ENCODE peak calls at places on chromosomes 4 and X, in four cellular contexts. J is K562, U is neural progenitor cell, Y is fibroblast of lung. F is an unnamed sample. For H4K20me1, the result is how much of the 10 kb centered on the place peaks cover.

GRCh38 chr4:40685300-40685699 is 55.6 kb upstream of the RBM47 start:
- DNase-seq in U (no peak), Y (peak), J (no peak), F (peak)

GRCh38 chr4:80197132-80197573 is at the start of gene PRDM8:
- DNase-seq in J (no peak), U (peak), Y (no peak), F (peak)

GRCh38 chr4:4693258-4693657 is 151.4 kb upstream of the STX18 start:
- DNase-seq in Y (no peak), J (no peak), U (no peak), F (peak)

GRCh38 chr4:8208565-8208964 is 9.5 kb downstream of the SH3TC1 start:
- DNase-seq in J (no peak), Y (no peak), U (no peak), F (no peak)

GRCh38 chr4:164683040-164683439 is 70.9 kb upstream of the SMIM31 start:
- DNase-seq in J (no peak), Y (no peak), U (no peak), F (no peak)

GRCh38 chr4:40763228-40763716 is 13.5 kb downstream of the NSUN7 start:
- DNase-seq in U (no peak), Y (peak), J (no peak), F (peak)

GRCh38 chrX:16101581-16101980 is 21.8 kb upstream of the GRPR start:
- DNase-seq in U (no peak), Y (no peak), J (no peak), F (no peak)

GRCh38 chrX:100659431-100660137 is 15.6 kb downstream of the SRPX2 start:
- DNase-seq in U (no peak), J (no peak), Y (peak), F (no peak)

GRCh38 chrX:40671126-40671525 is 23.8 kb upstream of the CXorf38 start:
- DNase-seq in J (no peak), Y (no peak), U (no peak), F (no peak)

GRCh38 chr4:71290074-71290473 is 48.7 kb upstream of the SLC4A4 start:
- DNase-seq in U (no peak), J (no peak), Y (peak), F (peak)

DNA sequence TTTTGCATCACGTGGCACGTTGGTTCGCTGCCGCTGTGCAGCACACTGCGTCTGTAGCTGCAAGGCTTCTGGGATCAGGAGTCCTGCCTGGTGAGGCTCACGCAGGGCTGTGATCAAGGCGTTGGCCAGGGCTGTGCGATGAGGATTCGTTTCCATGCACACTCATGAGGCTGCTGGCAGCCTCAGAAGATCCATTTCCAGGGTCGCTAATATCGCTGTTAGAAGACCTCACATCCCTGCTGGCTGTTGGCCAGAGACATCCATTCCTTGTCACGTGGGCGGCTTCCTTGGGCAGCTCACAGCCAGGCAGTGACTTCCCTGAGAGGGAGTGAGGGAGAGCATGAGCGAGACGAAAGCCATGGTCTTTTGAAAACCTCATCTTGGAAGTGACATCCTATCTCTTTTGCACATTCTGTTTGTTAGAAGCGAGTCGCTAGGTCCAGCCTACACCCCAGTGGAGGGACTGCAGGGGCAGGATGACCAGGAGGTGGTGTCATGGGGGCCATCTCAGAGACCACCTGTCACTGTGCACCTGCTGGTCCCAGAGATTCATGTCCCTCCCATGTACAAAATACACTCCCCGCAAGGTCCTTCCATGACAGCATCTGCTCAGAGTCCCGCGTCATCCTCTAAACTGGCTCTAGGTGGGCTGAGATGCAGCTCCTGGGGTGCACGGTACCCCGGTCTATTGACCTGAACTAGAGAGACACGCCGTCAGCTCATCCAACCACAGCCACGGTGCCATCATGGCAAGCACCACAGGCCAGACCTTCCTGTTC is 12.2 kb downstream of the RGS12 start:
- DNase-seq in Y (peak), U (no peak), J (no peak), F (peak)
- H4K20me1 ChIP-seq in Y (under half), U (half or more), J (half or more), F (under half)

GRCh38 chr4:15004701-15005301 is 2.5 kb downstream of the CPEB2 start:
- DNase-seq in U (peak), Y (peak), J (peak), F (peak)
- H3K9ac ChIP-seq in U (no peak), Y (peak), J (peak), F (peak)

GRCh38 chr4:1295405-1296055 is 5.8 kb downstream of the MAEA start:
- DNase-seq in Y (no peak), U (no peak), J (no peak), F (no peak)
- H4K20me1 ChIP-seq in Y (under half), U (half or more), J (under half), F (under half)

GRCh38 chrX:30589146-30589888 is 11.8 kb upstream of the TASL start:
- DNase-seq in Y (no peak), U (no peak), J (no peak), F (no peak)

GRCh38 chrX:30593435-30594200 is 16.1 kb upstream of the TASL start:
- DNase-seq in U (no peak), Y (no peak), J (no peak), F (no peak)

GRCh38 chrX:30590368-30590767 is 12.8 kb upstream of the TASL start:
- DNase-seq in Y (no peak), U (no peak), J (no peak), F (no peak)

GRCh38 chrX:30597258-30598012 is 19.9 kb upstream of the TASL start:
- DNase-seq in Y (no peak), J (no peak), U (no peak), F (no peak)

DNA sequence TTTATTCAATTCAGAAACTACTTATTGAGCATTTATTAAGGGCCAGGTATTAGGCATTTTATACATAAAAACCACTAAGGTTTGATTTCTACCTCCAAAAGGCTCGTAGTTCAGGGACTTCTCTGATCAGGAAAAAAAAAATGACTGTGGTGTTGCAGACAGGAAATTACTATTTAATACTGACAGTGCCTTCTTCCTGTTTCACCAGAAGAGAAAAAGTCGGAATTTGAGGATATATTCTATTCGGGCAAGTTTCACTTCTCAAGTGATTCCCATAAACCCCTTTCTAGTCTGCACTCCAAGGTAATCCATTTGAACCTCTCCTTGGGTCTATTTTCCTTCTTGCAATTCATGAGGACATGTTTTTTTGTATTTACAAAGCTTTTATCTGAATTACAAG is 15.3 kb upstream of the TASL start:
- DNase-seq in Y (no peak), J (no peak), U (no peak), F (no peak)
- H3K9ac ChIP-seq in Y (no peak), J (no peak), U (no peak), F (no peak)

DNA sequence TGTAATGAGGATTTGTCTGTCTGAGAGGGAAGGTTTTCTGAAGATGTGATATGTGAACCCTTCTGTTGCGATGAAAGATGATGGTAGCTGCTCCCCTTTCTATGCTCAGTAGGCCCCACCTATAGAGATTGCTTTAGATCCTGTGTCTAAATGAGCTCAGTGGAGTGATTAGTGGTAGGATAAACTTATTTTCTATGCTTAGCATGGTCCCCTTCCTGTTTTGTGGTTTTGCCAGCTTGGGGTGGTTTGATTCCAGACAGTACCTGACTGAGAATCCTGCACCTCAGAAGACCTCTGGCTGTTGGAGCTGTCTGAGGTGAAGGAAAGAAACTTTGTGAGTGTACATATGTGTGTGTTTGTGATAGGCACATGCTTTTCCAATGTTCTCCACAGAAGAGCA is 17.7 kb downstream of the MSN start:
- DNase-seq in U (no peak), Y (no peak), J (no peak), F (no peak)
- H4K20me1 ChIP-seq in U (under half), Y (under half), J (under half), F (under half)